ENCODE peak calls at places on chromosomes 4 and X, in nine cellular contexts. R is AG04450, U is cardiac fibroblast, M is transverse colon, L is keratinocyte, J is OCI-LY7, Q is prostate gland, K is tibial nerve, D is fibroblast of mammary gland. O is an unnamed sample.

GRCh38 chrX:15751160-15751819 is 13.2 kb downstream of the CA5B start:
- DNase-seq in M (no peak), L (no peak), Q (peak; percentile 20), K (no peak), U (no peak), R (no peak), J (no peak), D (peak; percentile 7), O (no peak)

GRCh38 chr4:110527156-110527555 is 51.2 kb downstream of the ENPEP start:
- DNase-seq in U (no peak), Q (no peak), K (no peak), R (no peak), J (peak; percentile 45), D (no peak), M (no peak), L (no peak), O (no peak)

GRCh38 chr4:31085736-31086135 is 365.6 kb downstream of the PCDH7 start:
- DNase-seq in R (no peak), L (no peak), D (no peak), K (no peak), J (no peak), U (no peak), M (no peak), Q (no peak), O (no peak)

GRCh38 chrX:137171626-137172025 is 137.8 kb upstream of the GPR101 start:
- DNase-seq in U (no peak), L (no peak), M (no peak), R (no peak), K (no peak), D (no peak), Q (no peak), J (no peak), O (no peak)

GRCh38 chrX:114451397-114451796 is 132.5 kb upstream of the HTR2C start:
- DNase-seq in L (no peak), K (no peak), J (no peak), Q (no peak), D (no peak), M (no peak), U (no peak), R (no peak), O (no peak)

GRCh38 chrX:147917700-147918694 is 6.3 kb downstream of the FMR1 start:
- DNase-seq in L (no peak), R (no peak), D (peak; percentile 66), M (no peak), K (no peak), J (no peak), Q (no peak), U (peak; percentile 46), O (no peak)

GRCh38 chr4:55381502-55381901 is 14.3 kb upstream of the TMEM165 start:
- DNase-seq in M (no peak), D (no peak), R (no peak), Q (no peak), U (no peak), J (no peak), L (no peak), K (no peak), O (no peak)

GRCh38 chr4:153528705-153529493 is 62.7 kb downstream of the TMEM131L start:
- DNase-seq in D (no peak), K (no peak), L (no peak), J (no peak), R (no peak), U (no peak), M (no peak), Q (no peak), O (no peak)

GRCh38 chr4:186029731-186030421 is 39.1 kb upstream of the TLR3 start:
- DNase-seq in R (no peak), J (no peak), M (peak; percentile 38), U (peak; percentile 72), L (no peak), D (peak; percentile 9), Q (peak; percentile 74), K (peak; percentile 28), O (no peak)

GRCh38 chrX:151476597-151476996 is 79.6 kb downstream of the VMA21 start:
- DNase-seq in J (no peak), Q (no peak), K (no peak), M (no peak), R (no peak), U (no peak), D (no peak), L (no peak), O (no peak)

DNA sequence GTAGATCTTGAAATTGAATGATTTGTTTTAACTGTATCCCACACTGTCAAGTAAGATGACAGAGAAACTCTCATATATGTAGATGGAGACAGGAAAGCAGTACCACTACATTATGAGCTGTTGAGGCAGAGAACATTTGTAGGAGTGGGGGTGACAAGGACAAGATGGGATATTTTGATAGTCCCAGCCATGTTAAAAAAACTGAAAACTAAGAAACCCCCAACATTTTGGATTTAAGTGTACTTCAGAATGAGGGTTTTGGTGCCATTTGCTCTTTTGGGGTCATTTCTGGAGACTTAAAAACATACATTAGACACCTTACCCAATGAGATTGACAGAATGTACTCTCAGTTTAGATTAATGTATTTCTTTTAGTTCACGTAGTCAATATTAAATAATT is 149.9 kb upstream of the SLC4A4 start:
- DNase-seq in U (no peak), Q (no peak), M (no peak), R (no peak), L (no peak), K (no peak), J (no peak), D (no peak), O (no peak)
- H3K4me3 ChIP-seq in U (no peak overlapping the region), Q (no peak overlapping the region), M (no peak overlapping the region), R (peak overlapping the region; percentile 78), L (no peak overlapping the region), K (peak overlapping the region; percentile 58), J (no peak overlapping the region), D (no peak overlapping the region), O (peak overlapping the region; percentile 74)

GRCh38 chr4:138576684-138577083 is 334.5 kb upstream of the SLC7A11 start:
- DNase-seq in D (peak; percentile 48), K (no peak), R (peak; percentile 34), Q (no peak), L (peak; percentile 9), U (peak; percentile 75), M (no peak), J (peak; percentile 24), O (peak; percentile 61)
- TF ChIP-seq CTCF in D (peak; percentile 43), K (no peak), R (peak; percentile 66), Q (no peak), L (peak; percentile 58), U (peak; percentile 58), M (peak; percentile 19), J (peak; percentile 67), O (peak; percentile 85)

GRCh38 chr4:6940744-6941137 is 31.1 kb downstream of the TBC1D14 start:
- DNase-seq in M (no peak), D (no peak), L (no peak), Q (no peak), U (no peak), R (no peak), K (no peak), J (no peak), O (no peak)

GRCh38 chr4:6943012-6943869 is 33.6 kb downstream of the TBC1D14 start:
- DNase-seq in J (no peak), D (no peak), M (peak; percentile 64), Q (no peak), R (no peak), K (no peak), L (no peak), U (no peak), O (no peak)

GRCh38 chr4:6941796-6942195 is 32.2 kb downstream of the TBC1D14 start:
- DNase-seq in R (no peak), Q (no peak), M (no peak), U (no peak), D (no peak), J (peak; percentile 51), L (no peak), K (no peak), O (no peak)

GRCh38 chr4:6943870-6944195 is 34.2 kb downstream of the TBC1D14 start:
- DNase-seq in U (no peak), M (no peak), Q (no peak), L (no peak), D (no peak), R (no peak), J (no peak), K (no peak), O (no peak)

GRCh38 chr4:6942238-6942800 is 32.7 kb downstream of the TBC1D14 start:
- DNase-seq in L (peak; percentile 30), U (peak; percentile 96), R (peak; percentile 94), K (no peak), Q (no peak), J (peak; percentile 54), M (no peak), D (peak; percentile 94), O (no peak)
- H3K4me3 ChIP-seq in L (no peak overlapping the region), U (no peak overlapping the region), R (peak overlapping the region; percentile 35), K (no peak overlapping the region), Q (no peak overlapping the region), J (peak overlapping the region; percentile 38), M (no peak overlapping the region), D (no peak overlapping the region), O (no peak overlapping the region)

DNA sequence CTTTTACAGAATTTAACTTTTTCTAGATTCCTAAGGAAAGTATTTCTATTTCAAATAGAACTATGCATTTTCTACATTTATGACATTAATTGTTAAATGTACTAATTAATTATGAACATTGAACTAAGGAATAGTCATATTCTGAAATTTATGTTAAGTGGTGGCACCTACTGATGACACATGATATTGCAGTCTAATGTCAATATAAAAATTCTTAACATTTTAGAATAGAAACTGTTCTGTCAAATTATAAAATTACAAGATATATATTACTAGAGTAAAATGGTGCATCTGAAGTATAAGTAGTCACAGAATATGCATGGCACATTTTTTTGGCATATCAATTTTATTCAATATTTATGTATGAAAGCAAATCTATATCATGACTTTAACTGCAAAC is 40.2 kb upstream of the NDNF start:
- DNase-seq in L (no peak), K (no peak), D (no peak), U (peak; percentile 7), R (no peak), J (no peak), Q (no peak), M (no peak), O (no peak)
- TF ChIP-seq CTCF in L (peak; percentile 10), K (peak; percentile 21), D (peak; percentile 39), U (peak; percentile 39), R (peak; percentile 39), J (peak; percentile 80), Q (no peak), M (peak; percentile 39), O (peak; percentile 23)

GRCh38 chrX:97030463-97030862 is 146.8 kb downstream of the RPA4 start:
- DNase-seq in L (no peak), D (no peak), K (no peak), J (no peak), Q (no peak), U (no peak), R (no peak), M (no peak), O (no peak)

GRCh38 chrX:97026406-97026805 is 142.7 kb downstream of the RPA4 start:
- DNase-seq in K (no peak), J (peak; percentile 4), U (peak; percentile 34), M (no peak), R (no peak), L (no peak), D (no peak), Q (no peak), O (no peak)

GRCh38 chrX:97027384-97027922 is 143.7 kb downstream of the RPA4 start:
- DNase-seq in L (no peak), M (no peak), K (no peak), D (no peak), U (no peak), Q (no peak), J (no peak), R (no peak), O (no peak)

GRCh38 chrX:97030947-97031346 is 147.2 kb downstream of the RPA4 start:
- DNase-seq in M (no peak), R (no peak), Q (no peak), K (no peak), L (no peak), U (no peak), J (no peak), D (no peak), O (no peak)
- H3K4me3 ChIP-seq in M (no peak overlapping the region), R (no peak overlapping the region), Q (no peak overlapping the region), K (no peak overlapping the region), L (no peak overlapping the region), U (no peak overlapping the region), J (no peak overlapping the region), D (no peak overlapping the region), O (no peak overlapping the region)